ENCODE peak calls at places on chromosomes 11 and 22, in six cellular contexts. N, Z, U, T, K and B are unnamed samples. For H3K4me1, the result is how much of the 10 kb centered on the place peaks cover.

GRCh38 chr11:27171391-27171790 is 130.8 kb downstream of the BBOX1 start:
- DNase-seq in N (no peak), Z (peak), U (no peak), T (no peak), K (no peak), B (peak)

GRCh38 chr11:64477675-64478074 is 113.3 kb upstream of the SLC22A12 start:
- DNase-seq in N (no peak), Z (no peak), U (no peak), T (no peak), K (no peak), B (no peak)

GRCh38 chr11:69828971-69829344 is 9.7 kb upstream of the FGF3 start:
- DNase-seq in N (no peak), Z (no peak), U (no peak), T (no peak), K (no peak), B (no peak)

GRCh38 chr11:14636119-14636518 is 7.5 kb upstream of the PDE3B start:
- DNase-seq in N (no peak), Z (no peak), U (no peak), T (no peak), K (no peak), B (no peak)

GRCh38 chr11:104547996-104548661 is 350.1 kb downstream of the CASP12 start:
- DNase-seq in N (no peak), Z (peak), U (peak), T (no peak), K (no peak), B (peak)

GRCh38 chr11:102494216-102494615 is 36.3 kb downstream of the MMP7 start:
- DNase-seq in N (no peak), Z (peak), U (peak), T (no peak), K (no peak), B (no peak)

GRCh38 chr11:72155751-72156150 is 20.2 kb downstream of the FOLR3 start:
- DNase-seq in N (no peak), Z (no peak), U (no peak), T (no peak), K (no peak), B (peak)

GRCh38 chr11:94028436-94028835 is 7.3 kb downstream of the HEPHL1 start:
- DNase-seq in N (no peak), Z (peak), U (peak), T (no peak), K (no peak), B (peak)

GRCh38 chr22:21069375-21069774 is 23.6 kb downstream of the LRRC74B start:
- DNase-seq in N (no peak), Z (no peak), U (no peak), T (peak), K (no peak), B (no peak)

GRCh38 chr11:127994736-127995135 is 592.6 kb downstream of the ETS1 start:
- DNase-seq in N (no peak), Z (peak), U (peak), T (no peak), K (no peak), B (peak)

GRCh38 chr22:46614070-46614931 is 5.9 kb upstream of the GRAMD4 start:
- DNase-seq in N (no peak), Z (no peak), U (no peak), T (no peak), K (no peak), B (no peak)

GRCh38 chr11:43830928-43831440 is 49.6 kb upstream of the ALKBH3 start:
- DNase-seq in N (no peak), Z (peak), U (peak), T (no peak), K (no peak), B (peak)

GRCh38 chr11:112185883-112186282 is 10.6 kb downstream of the BCO2 start:
- DNase-seq in N (no peak), Z (no peak), U (no peak), T (no peak), K (no peak), B (no peak)

GRCh38 chr11:115990004-115990447 is 485.8 kb upstream of the CADM1 start:
- DNase-seq in N (no peak), Z (no peak), U (no peak), T (peak), K (no peak), B (peak)

GRCh38 chr11:122720482-122720881 is 65.0 kb downstream of the UBASH3B start:
- DNase-seq in N (no peak), Z (no peak), U (peak), T (no peak), K (no peak), B (peak)
- H3K4me1 ChIP-seq in N (under half), Z (under half), U (under half), T (under half), K (under half), B (under half)

DNA sequence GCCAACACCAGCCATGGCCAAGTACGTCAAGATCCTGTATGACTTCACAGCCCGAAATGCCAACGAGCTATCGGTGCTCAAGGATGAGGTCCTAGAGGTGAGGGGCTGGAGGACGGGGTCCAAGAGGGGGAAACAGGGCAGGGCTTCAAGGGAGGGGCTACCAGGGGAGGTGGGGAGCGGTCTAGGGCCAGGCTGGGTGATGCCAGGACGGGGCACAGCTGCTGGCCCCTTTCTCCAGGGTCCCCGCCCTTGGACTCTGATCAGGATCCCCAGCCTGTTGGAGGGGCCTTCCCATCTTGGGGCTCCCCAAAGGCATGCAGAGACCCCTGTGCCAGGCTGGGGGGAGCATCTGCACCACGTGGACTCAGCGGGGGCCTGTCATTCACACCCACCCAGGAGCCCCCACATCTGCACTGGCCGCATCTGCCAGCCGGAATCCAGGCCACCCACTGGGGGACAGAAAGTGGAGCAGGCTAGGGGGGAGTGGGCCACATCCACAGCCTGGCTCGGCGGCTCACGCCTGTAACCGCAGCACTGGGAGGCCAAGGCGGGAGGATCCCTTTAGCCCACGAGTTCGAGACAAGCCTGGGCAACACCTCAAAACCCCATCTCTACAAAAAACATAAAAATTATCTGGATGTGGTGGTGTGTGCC is 18.8 kb downstream of the EPS8L2 start:
- DNase-seq in N (no peak), Z (no peak), U (no peak), T (no peak), K (no peak), B (no peak)
- H3K4me1 ChIP-seq in N (half or more), Z (under half), U (under half), T (half or more), K (half or more), B (under half)

GRCh38 chr11:118757881-118758399 is 33.0 kb downstream of the DDX6 start:
- DNase-seq in N (no peak), Z (no peak), U (no peak), T (no peak), K (no peak), B (no peak)
- H3K4me1 ChIP-seq in N (under half), Z (under half), U (under half), T (under half), K (under half), B (under half)

DNA sequence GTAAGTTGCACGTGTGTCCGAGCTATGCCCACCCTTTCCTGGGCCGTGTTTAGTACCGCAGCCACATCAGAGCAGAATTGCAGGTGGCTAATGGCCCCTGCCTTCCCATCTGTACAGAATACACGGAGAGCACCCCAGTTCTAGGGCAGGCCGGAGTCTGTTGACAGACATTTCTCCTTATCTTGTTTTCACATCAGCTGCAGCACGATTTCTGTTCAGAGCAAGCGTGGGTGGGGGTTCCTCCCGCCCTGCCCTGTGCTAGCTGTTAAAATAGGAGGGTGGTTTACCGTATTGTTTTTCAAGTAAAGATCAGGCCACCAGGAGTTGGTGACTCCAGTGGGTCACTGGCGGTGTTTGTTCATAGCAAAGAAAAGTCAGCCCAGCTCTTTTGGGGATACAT is 41.1 kb downstream of the UBASH3B start:
- DNase-seq in N (no peak), Z (no peak), U (no peak), T (peak), K (no peak), B (no peak)
- H3K4me1 ChIP-seq in N (under half), Z (under half), U (under half), T (under half), K (under half), B (under half)